ENCODE peak calls at places on chromosome 1, in six cellular contexts. Y is HepG2, H is NCI-H187, N is dermis microvascular lymphatic vessel endothelial cell, Q is left ventricle myocardium inferior, S is NAMALWA. E is an unnamed sample.

GRCh38 chr1:167121375-167122120 is 27.7 kb downstream of the STYXL2 start:
- DNase-seq in Q (no peak), N (no peak), Y (no peak), H (no peak), S (no peak), E (peak; percentile 12)

GRCh38 chr1:5907966-5908365 is 84.3 kb downstream of the NPHP4 start:
- DNase-seq in H (no peak), Y (no peak), N (no peak), Q (no peak), S (no peak), E (no peak)

GRCh38 chr1:230517786-230518185 is 91.7 kb upstream of the PGBD5 start:
- DNase-seq in S (no peak), Y (no peak), H (peak; percentile 11), N (no peak), Q (no peak), E (no peak)

GRCh38 chr1:53685272-53686051 is 53.5 kb downstream of the GLIS1 start:
- DNase-seq in N (no peak), Y (peak; percentile 32), Q (no peak), H (no peak), S (no peak), E (no peak)

GRCh38 chr1:89457046-89457445 is 67.6 kb upstream of the LRRC8B start:
- DNase-seq in S (no peak), Y (no peak), H (no peak), N (no peak), Q (no peak), E (no peak)

GRCh38 chr1:228478912-228479665 is 8.1 kb upstream of the RNF187 start:
- DNase-seq in Q (no peak), N (no peak), H (no peak), Y (no peak), S (no peak), E (no peak)

GRCh38 chr1:39692152-39693064 is 1.2 kb upstream of the HPCAL4 start:
- DNase-seq in Q (no peak), Y (no peak), S (no peak), N (no peak), H (no peak), E (no peak)

GRCh38 chr1:18256318-18257235 is 149.0 kb downstream of the IGSF21 start:
- DNase-seq in Y (peak; percentile 10), N (no peak), S (peak; percentile 29), Q (peak; percentile 27), H (no peak), E (no peak)

GRCh38 chr1:116379674-116380498 is 6.8 kb downstream of the ATP1A1 start:
- DNase-seq in H (no peak), Y (peak; percentile 27), N (no peak), S (no peak), Q (no peak), E (no peak)

GRCh38 chr1:67753776-67754525 is 69.0 kb downstream of the GADD45A start:
- DNase-seq in S (no peak), Q (no peak), N (no peak), H (peak; percentile 10), Y (no peak), E (no peak)